ENCODE peak calls at places on chromosomes 6 and 20, in six cellular contexts. R, K, N, A, P and B are unnamed samples.

GRCh38 chr20:17816804-17817590 is 117.2 kb downstream of the BANF2 start:
- DNase-seq in R (no peak), K (no peak), N (no peak), A (no peak), P (peak), B (no peak)

GRCh38 chr6:44021628-44022295 is 105.5 kb downstream of the MRPL14 start:
- DNase-seq in R (no peak), K (no peak), N (no peak), A (no peak), P (no peak), B (no peak)

GRCh38 chr6:399785-400517 is 8.4 kb downstream of the IRF4 start:
- DNase-seq in R (no peak), K (no peak), N (peak), A (no peak), P (no peak), B (no peak)

GRCh38 chr20:31608256-31608980 is 3.3 kb downstream of the ID1 start:
- DNase-seq in R (no peak), K (no peak), N (no peak), A (peak), P (peak), B (no peak)

GRCh38 chr6:72720464-72720863 is 98.6 kb downstream of the KCNQ5 start:
- DNase-seq in R (no peak), K (no peak), N (no peak), A (no peak), P (no peak), B (no peak)

GRCh38 chr20:31815408-31816188 is 3.6 kb upstream of the MYLK2 start:
- DNase-seq in R (no peak), K (no peak), N (no peak), A (no peak), P (no peak), B (peak)

GRCh38 chr6:659179-659578 is 2.3 kb upstream of the HUS1B start:
- DNase-seq in R (no peak), K (no peak), N (no peak), A (no peak), P (no peak), B (no peak)

GRCh38 chr6:32752580-32752979 is 10.8 kb downstream of the HLA-DQB2 start:
- DNase-seq in R (no peak), K (no peak), N (no peak), A (no peak), P (no peak), B (peak)

GRCh38 chr20:5205348-5206210 is 78.8 kb downstream of the CDS2 start:
- DNase-seq in R (peak), K (peak), N (peak), A (peak), P (peak), B (peak)

GRCh38 chr20:16064991-16065707 is 508.1 kb downstream of the KIF16B start:
- DNase-seq in R (no peak), K (no peak), N (no peak), A (no peak), P (no peak), B (no peak)

GRCh38 chr6:148530394-148530923 is 187.8 kb downstream of the SASH1 start:
- DNase-seq in R (no peak), K (peak), N (no peak), A (peak), P (peak), B (peak)

GRCh38 chr6:84774174-84775158 is 10.1 kb upstream of the TBX18 start:
- DNase-seq in R (no peak), K (no peak), N (no peak), A (no peak), P (peak), B (peak)

GRCh38 chr20:1196634-1197033 is 6.6 kb upstream of the C20orf202 start:
- DNase-seq in R (no peak), K (no peak), N (no peak), A (no peak), P (no peak), B (no peak)

GRCh38 chr20:62371588-62372041 is 4.5 kb upstream of the LAMA5 start:
- DNase-seq in R (no peak), K (no peak), N (no peak), A (no peak), P (no peak), B (no peak)

GRCh38 chr20:571754-572331 is 28.3 kb upstream of the CSNK2A1 start:
- DNase-seq in R (no peak), K (no peak), N (no peak), A (no peak), P (peak), B (no peak)

GRCh38 chr6:112289039-112289566 is 34.7 kb upstream of the LAMA4 start:
- DNase-seq in R (no peak), K (peak), N (no peak), A (no peak), P (peak), B (peak)

GRCh38 chr20:38179846-38180245 is 14.8 kb upstream of the TGM2 start:
- DNase-seq in R (no peak), K (no peak), N (no peak), A (no peak), P (no peak), B (no peak)

GRCh38 chr20:43531091-43531443 is 23.6 kb downstream of the L3MBTL1 start:
- DNase-seq in R (no peak), K (no peak), N (no peak), A (no peak), P (no peak), B (no peak)

GRCh38 chr6:22613695-22614094 is 44.3 kb downstream of the HDGFL1 start:
- DNase-seq in R (no peak), K (no peak), N (no peak), A (no peak), P (peak), B (no peak)

GRCh38 chr6:131383421-131384411 is 189.3 kb upstream of the ARG1 start:
- DNase-seq in R (peak), K (no peak), N (no peak), A (no peak), P (no peak), B (peak)

GRCh38 chr6:90290991-90291390 is 5.7 kb downstream of the BACH2 start:
- DNase-seq in R (no peak), K (no peak), N (no peak), A (no peak), P (no peak), B (no peak)

GRCh38 chr6:14016432-14016831 is 91.7 kb downstream of the RNF182 start:
- DNase-seq in R (no peak), K (no peak), N (no peak), A (no peak), P (no peak), B (no peak)

GRCh38 chr20:37630161-37630560 is 63.7 kb upstream of the CTNNBL1 start:
- DNase-seq in R (no peak), K (no peak), N (no peak), A (peak), P (no peak), B (no peak)

GRCh38 chr20:4195499-4195898 is 180.1 kb upstream of the RNF24 start:
- DNase-seq in R (no peak), K (peak), N (no peak), A (no peak), P (peak), B (peak)

GRCh38 chr20:43558412-43559146 is at the start of gene SGK2:
- DNase-seq in R (no peak), K (no peak), N (no peak), A (no peak), P (peak), B (no peak)

GRCh38 chr6:129701721-129702455 is 8.1 kb downstream of the ARHGAP18 start:
- DNase-seq in R (no peak), K (no peak), N (no peak), A (no peak), P (no peak), B (no peak)

GRCh38 chr20:62549499-62550086 is 73.8 kb upstream of the GATA5 start:
- DNase-seq in R (no peak), K (no peak), N (no peak), A (no peak), P (no peak), B (no peak)

GRCh38 chr20:31602779-31603441 is 2.2 kb upstream of the ID1 start:
- DNase-seq in R (no peak), K (no peak), N (peak), A (peak), P (peak), B (peak)

GRCh38 chr6:168130683-168131371 is 51.8 kb upstream of the FRMD1 start:
- DNase-seq in R (no peak), K (no peak), N (no peak), A (no peak), P (no peak), B (no peak)

GRCh38 chr20:57622579-57623381 is 2.6 kb upstream of the ZBP1 start:
- DNase-seq in R (no peak), K (no peak), N (peak), A (no peak), P (peak), B (peak)

GRCh38 chr20:63060057-63060991 is 53.6 kb upstream of the BHLHE23 start:
- DNase-seq in R (no peak), K (peak), N (no peak), A (no peak), P (peak), B (peak)

GRCh38 chr6:159968295-159969203 is at the start of gene IGF2R:
- DNase-seq in R (peak), K (peak), N (peak), A (peak), P (peak), B (peak)

GRCh38 chr6:167860546-167861226 is 34.0 kb downstream of the AFDN start:
- DNase-seq in R (no peak), K (no peak), N (no peak), A (no peak), P (no peak), B (no peak)

GRCh38 chr6:97445406-97445805 is 162.4 kb upstream of the MMS22L start:
- DNase-seq in R (no peak), K (peak), N (no peak), A (no peak), P (no peak), B (peak)

GRCh38 chr6:83092756-83093399 is 25.4 kb downstream of the DOP1A start:
- DNase-seq in R (no peak), K (no peak), N (no peak), A (no peak), P (no peak), B (no peak)

GRCh38 chr6:91023529-91023928 is 436.7 kb upstream of the MAP3K7 start:
- DNase-seq in R (no peak), K (no peak), N (no peak), A (no peak), P (no peak), B (no peak)

GRCh38 chr20:45415822-45416637 is at the start of gene PIGT:
- DNase-seq in R (peak), K (peak), N (peak), A (peak), P (peak), B (peak)

GRCh38 chr6:108850669-108851467 is 2.6 kb downstream of the ARMC2 start:
- DNase-seq in R (no peak), K (no peak), N (no peak), A (no peak), P (no peak), B (no peak)

GRCh38 chr6:93183513-93183912 is 235.8 kb downstream of the EPHA7 start:
- DNase-seq in R (no peak), K (no peak), N (no peak), A (peak), P (no peak), B (peak)